ENCODE peak calls at places on chromosomes 11 and 22, in seven cellular contexts. W, E, I, L, Z, J and H are unnamed samples.

GRCh38 chr11:32137263-32137662 is 46.4 kb downstream of the RCN1 start:
- DNase-seq in I (no peak), L (no peak), Z (no peak), W (peak; percentile 88), E (no peak), J (no peak), H (no peak)

GRCh38 chr11:103910721-103911120 is 125.7 kb upstream of the DDI1 start:
- DNase-seq in W (no peak), J (no peak), Z (no peak), I (no peak), L (no peak), E (no peak), H (no peak)

GRCh38 chr11:65078151-65078550 is 5.7 kb downstream of the CDCA5 start:
- DNase-seq in I (peak; percentile 74), L (no peak), J (peak; percentile 61), Z (no peak), E (no peak), W (peak; percentile 43), H (no peak)

GRCh38 chr22:24330636-24331035 is 60.0 kb downstream of the SPECC1L start:
- DNase-seq in L (no peak), Z (no peak), J (no peak), I (no peak), E (no peak), W (no peak), H (no peak)

GRCh38 chr11:88454881-88455280 is 117.3 kb upstream of the CTSC start:
- DNase-seq in I (no peak), L (no peak), J (no peak), E (no peak), W (peak; percentile 65), Z (no peak), H (no peak)

GRCh38 chr22:20226760-20227350 is 41.3 kb downstream of the RTN4R start:
- DNase-seq in E (no peak), Z (no peak), I (no peak), J (no peak), W (no peak), L (no peak), H (no peak)

GRCh38 chr22:31179345-31179744 is 19.4 kb downstream of the RNF185 start:
- DNase-seq in I (peak; percentile 13), Z (peak; percentile 67), E (no peak), J (no peak), L (no peak), W (no peak), H (no peak)

GRCh38 chr11:13238879-13239514 is 38.6 kb upstream of the BMAL1 start:
- DNase-seq in W (peak; percentile 57), J (peak; percentile 31), Z (no peak), I (peak; percentile 55), E (peak; percentile 31), L (no peak), H (peak; percentile 57)

GRCh38 chr11:57508341-57509170 is 6.9 kb downstream of the SLC43A1 start:
- DNase-seq in I (no peak), L (no peak), J (no peak), E (no peak), Z (no peak), W (no peak), H (no peak)

GRCh38 chr11:77082838-77083552 is 16.2 kb downstream of the CAPN5 start:
- DNase-seq in W (no peak), E (peak; percentile 62), J (no peak), I (peak; percentile 67), L (no peak), Z (peak; percentile 78), H (peak; percentile 89)

GRCh38 chr11:21988477-21988876 is 204.4 kb upstream of the ANO5 start:
- DNase-seq in W (peak; percentile 32), L (no peak), J (no peak), Z (no peak), I (no peak), E (no peak), H (no peak)

GRCh38 chr11:130528301-130528651 is 79.8 kb downstream of the ADAMTS15 start:
- DNase-seq in W (no peak), E (no peak), L (no peak), I (no peak), Z (no peak), J (no peak), H (no peak)

GRCh38 chr22:40637181-40638150 is 947 bp upstream of the MRTFA start:
- DNase-seq in I (peak; percentile 83), L (no peak), E (peak; percentile 25), J (peak; percentile 23), Z (peak; percentile 53), W (peak; percentile 64), H (peak; percentile 66)

GRCh38 chr11:126339866-126340434 is 15.5 kb upstream of the ST3GAL4 start:
- DNase-seq in W (no peak), L (no peak), E (peak; percentile 78), Z (peak; percentile 72), I (no peak), J (no peak), H (peak; percentile 89)

GRCh38 chr22:26122920-26123468 is 46.3 kb upstream of the SEZ6L start:
- DNase-seq in L (no peak), J (no peak), W (no peak), Z (no peak), E (no peak), I (no peak), H (no peak)

GRCh38 chr22:49807780-49808708 is 19.6 kb downstream of the BRD1 start:
- DNase-seq in L (no peak), Z (no peak), J (peak; percentile 25), I (peak; percentile 63), E (no peak), W (no peak), H (no peak)

GRCh38 chr22:26713823-26714449 is 56.5 kb downstream of the MIAT start:
- DNase-seq in I (no peak), L (no peak), W (no peak), Z (no peak), J (no peak), E (no peak), H (peak; percentile 31)

GRCh38 chr22:23698094-23698493 is 7.3 kb downstream of the RGL4 start:
- DNase-seq in L (no peak), Z (no peak), E (no peak), J (no peak), W (no peak), I (no peak), H (peak; percentile 30)